ENCODE peak calls at places on chromosomes 3 and 15, in four cellular contexts. H is IMR-90, J is lower leg skin, F is ovary. E is an unnamed sample.

GRCh38 chr3:186784820-186785516 is 1.6 kb downstream of the EIF4A2 start:
- DNase-seq in F (no peak), J (no peak), H (no peak), E (no peak)

GRCh38 chr15:57505949-57506391 is 85.7 kb upstream of the MYZAP start:
- DNase-seq in J (peak), F (peak), H (no peak), E (no peak)

GRCh38 chr3:46523556-46523955 is 25.8 kb downstream of the RTP3 start:
- DNase-seq in F (no peak), J (no peak), H (no peak), E (no peak)

GRCh38 chr15:88646951-88647350 is 8.1 kb downstream of the ISG20 start:
- DNase-seq in J (no peak), H (no peak), F (no peak), E (no peak)

GRCh38 chr3:32844322-32844654 is 26.5 kb downstream of the TRIM71 start:
- DNase-seq in F (no peak), J (no peak), H (no peak), E (no peak)

GRCh38 chr3:105139851-105140560 is 226.7 kb upstream of the ALCAM start:
- DNase-seq in J (no peak), H (no peak), F (no peak), E (no peak)

GRCh38 chr3:152942366-152942765 is 107.4 kb downstream of the P2RY1 start:
- DNase-seq in J (no peak), F (no peak), H (no peak), E (no peak)

GRCh38 chr3:33467786-33468185 is 27.6 kb upstream of the UBP1 start:
- DNase-seq in F (no peak), J (no peak), H (peak), E (no peak)

GRCh38 chr3:151230644-151231043 is 27.6 kb upstream of the GPR171 start:
- DNase-seq in F (no peak), H (no peak), J (no peak), E (no peak)

GRCh38 chr3:101026881-101027678 is 33.9 kb upstream of the ABI3BP start:
- DNase-seq in J (no peak), H (no peak), F (no peak), E (no peak)

GRCh38 chr15:76185716-76186115 is 125.6 kb downstream of the ETFA start:
- DNase-seq in H (peak), J (no peak), F (no peak), E (peak)

GRCh38 chr3:130548356-130548755 is 31.4 kb downstream of the COL6A6 start:
- DNase-seq in F (no peak), H (no peak), J (no peak), E (no peak)

GRCh38 chr15:95202569-95203349 is 971.4 kb downstream of the MCTP2 start:
- DNase-seq in J (no peak), F (no peak), H (peak), E (no peak)

GRCh38 chr3:142053244-142053643 is 96.1 kb downstream of the TFDP2 start:
- DNase-seq in J (no peak), H (no peak), F (no peak), E (no peak)

DNA sequence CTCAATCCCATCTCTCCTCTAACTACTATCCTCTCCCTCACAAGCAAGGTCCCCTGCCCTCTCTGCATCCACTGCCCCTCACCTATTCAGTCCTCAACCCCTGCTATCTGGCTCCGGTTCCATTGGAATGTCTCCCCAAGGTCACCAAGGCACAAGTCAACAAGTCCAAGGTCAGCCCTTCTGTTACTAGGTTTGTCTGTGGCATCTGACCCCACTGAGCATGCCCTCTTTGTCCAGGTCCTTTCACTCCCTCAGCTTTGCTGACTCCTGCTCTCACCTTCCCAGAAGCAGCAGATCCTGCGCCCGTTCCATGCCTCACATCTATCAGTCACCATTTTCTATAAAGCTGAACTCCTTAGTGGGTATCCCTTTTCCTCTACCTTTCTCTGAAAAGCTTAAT is 8.3 kb upstream of the SEMA7A start:
- DNase-seq in J (no peak), H (no peak), F (no peak), E (no peak)
- TF ChIP-seq POLR2A in J (no peak), H (no peak), F (no peak), E (no peak)

GRCh38 chr15:78299302-78300102 is at the start of gene SKIC8:
- DNase-seq in F (peak), H (peak), J (peak), E (peak)
- TF ChIP-seq POLR2A in F (peak), H (peak), J (no peak), E (peak)

GRCh38 chr3:108090701-108091497 is at the start of gene CD47:
- DNase-seq in H (peak), F (peak), J (peak), E (peak)
- TF ChIP-seq POLR2A in H (peak), F (peak), J (no peak), E (peak)

GRCh38 chr15:74958320-74958907 is 1.8 kb upstream of the RPP25 start:
- DNase-seq in J (peak), H (no peak), F (no peak), E (no peak)

GRCh38 chr15:74957301-74958035 is 896 bp upstream of the RPP25 start:
- DNase-seq in J (peak), F (no peak), H (no peak), E (no peak)

GRCh38 chr15:74955017-74955416 is 1.6 kb downstream of the RPP25 start:
- DNase-seq in F (peak), H (no peak), J (no peak), E (no peak)

GRCh38 chr15:74955796-74956647 is 550 bp downstream of the RPP25 start:
- DNase-seq in H (peak), J (peak), F (peak), E (no peak)

GRCh38 chr15:74956648-74957300 is at the start of gene RPP25:
- DNase-seq in F (peak), H (peak), J (peak), E (no peak)
- TF ChIP-seq POLR2A in F (peak), H (no peak), J (no peak), E (no peak)

DNA sequence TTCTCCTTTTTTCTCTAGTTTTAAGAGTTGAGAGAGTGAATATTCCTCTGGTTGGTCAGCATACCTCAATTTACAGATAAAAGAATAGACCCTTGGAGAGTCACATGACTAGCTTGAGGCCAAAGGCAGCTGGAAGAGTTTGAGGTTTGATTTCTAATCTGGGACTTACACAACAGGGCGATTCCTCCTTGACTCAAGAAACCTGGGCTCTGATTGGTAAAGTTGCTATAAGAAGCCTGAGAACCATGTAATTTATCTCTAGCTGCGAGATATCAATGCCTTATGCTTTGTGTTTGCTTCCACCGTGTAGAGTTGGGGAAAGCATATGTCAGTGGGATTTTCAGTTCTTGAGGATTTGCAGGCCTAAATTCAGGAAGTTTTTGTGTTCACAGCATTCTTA is 206.1 kb downstream of the KLHL25 start:
- DNase-seq in F (no peak), J (no peak), H (peak), E (no peak)
- TF ChIP-seq POLR2A in F (no peak), J (no peak), H (no peak), E (no peak)

DNA sequence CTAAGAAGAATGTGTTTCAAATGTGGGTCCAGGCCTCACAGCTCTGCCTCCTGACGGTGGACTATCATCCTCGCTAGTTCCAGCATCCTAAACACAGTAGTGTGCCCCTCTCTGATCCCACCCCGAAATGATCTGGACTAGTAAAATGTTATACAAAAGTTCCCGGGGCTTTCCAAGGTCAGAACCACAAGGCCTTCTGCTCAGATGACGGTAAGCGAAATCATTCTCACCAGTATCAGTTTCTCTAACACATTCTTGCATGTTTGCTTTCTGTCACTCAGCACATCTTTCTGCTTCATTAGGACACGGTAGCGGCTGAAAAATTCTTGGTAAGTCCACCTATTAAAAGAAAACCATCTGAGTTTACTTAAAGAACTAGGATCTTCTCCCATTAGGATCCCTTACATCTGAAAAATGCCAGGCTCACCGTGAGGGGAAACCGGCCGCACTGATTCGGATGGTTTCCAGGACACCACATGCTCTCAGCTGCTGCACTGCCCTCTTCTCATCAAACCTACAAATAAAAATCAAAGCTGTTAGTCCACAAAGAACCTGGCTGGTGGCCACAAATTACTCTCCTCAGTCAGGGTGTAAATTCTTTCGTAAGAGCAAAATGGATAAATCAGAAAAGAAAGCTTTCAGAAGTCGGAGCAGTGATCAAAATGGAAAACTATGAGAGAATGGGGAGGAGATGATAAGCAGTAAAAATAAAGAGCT is 83.9 kb upstream of the MYO5C start:
- DNase-seq in J (no peak), F (peak), H (no peak), E (no peak)
- TF ChIP-seq POLR2A in J (no peak), F (no peak), H (no peak), E (no peak)

GRCh38 chr15:101070502-101071273 is 151.5 kb downstream of the LRRK1 start:
- DNase-seq in H (peak), J (no peak), F (no peak), E (peak)
- TF ChIP-seq POLR2A in H (peak), J (no peak), F (no peak), E (no peak)

GRCh38 chr3:112643621-112644236 is 2.8 kb upstream of the CCDC80 start:
- DNase-seq in F (no peak), J (no peak), H (no peak), E (no peak)

GRCh38 chr3:112639451-112640332 is 1.3 kb downstream of the CCDC80 start:
- DNase-seq in H (no peak), J (no peak), F (peak), E (no peak)

GRCh38 chr3:112640333-112640863 is 545 bp downstream of the CCDC80 start:
- DNase-seq in H (peak), J (no peak), F (peak), E (peak)

GRCh38 chr3:112642912-112643506 is 2.1 kb upstream of the CCDC80 start:
- DNase-seq in H (peak), J (peak), F (peak), E (peak)

GRCh38 chr3:112640864-112641751 is at the start of gene CCDC80:
- DNase-seq in J (no peak), F (peak), H (peak), E (peak)
- TF ChIP-seq POLR2A in J (no peak), F (peak), H (peak), E (no peak)

E was measured in H54.